ENCODE peak calls at places on chromosomes 1 and 21, in ten cellular contexts. One of them, this sample, is unnamed.

GRCh38 chr21:33206771-33207290 is 22.9 kb upstream of the IFNAR2 start:
- ATAC-seq in T-cell: no peak
- ATAC-seq in activated T-cell treated with anti-CD3 and anti-CD28 coated beads, Interleukin-2, amount 50 U/mL, for 4 hours: no peak
- ATAC-seq in foreskin keratinocyte: no peak
- ATAC-seq in activated T-helper 17 cell treated with anti-CD3 and anti-CD28 coated beads, Interleukin-2, amount 50 U/mL, for 72 hours: no peak
- ATAC-seq in SK-N-SH treated with all-trans-retinoic acid at 6 μM for 48 hours: no peak
- ATAC-seq in upper lobe of right lung: peak; percentile 50
- ATAC-seq in activated CD8-positive, alpha-beta memory T cell treated with anti-CD3 and anti-CD28 coated beads, Interleukin-2, amount 10 ng/mL, durations not matched to agents 7 days and 5 days: no peak
- ATAC-seq in psoas muscle: no peak
- ATAC-seq in pancreas: no peak
- ATAC-seq in this sample: no peak

GRCh38 chr1:224160171-224160682 is 22.8 kb upstream of the DEGS1 start:
- ATAC-seq in T-cell: no peak
- ATAC-seq in activated T-cell treated with anti-CD3 and anti-CD28 coated beads, Interleukin-2, amount 50 U/mL, for 4 hours: no peak
- ATAC-seq in foreskin keratinocyte: no peak
- ATAC-seq in activated T-helper 17 cell treated with anti-CD3 and anti-CD28 coated beads, Interleukin-2, amount 50 U/mL, for 72 hours: no peak
- ATAC-seq in SK-N-SH treated with all-trans-retinoic acid at 6 μM for 48 hours: no peak
- ATAC-seq in upper lobe of right lung: no peak
- ATAC-seq in activated CD8-positive, alpha-beta memory T cell treated with anti-CD3 and anti-CD28 coated beads, Interleukin-2, amount 10 ng/mL, durations not matched to agents 7 days and 5 days: no peak
- ATAC-seq in psoas muscle: no peak
- ATAC-seq in pancreas: no peak
- ATAC-seq in this sample: no peak

GRCh38 chr1:91498035-91498434 is 2.6 kb upstream of the CDC7 start:
- ATAC-seq in T-cell: no peak
- ATAC-seq in activated T-cell treated with anti-CD3 and anti-CD28 coated beads, Interleukin-2, amount 50 U/mL, for 4 hours: no peak
- ATAC-seq in foreskin keratinocyte: no peak
- ATAC-seq in activated T-helper 17 cell treated with anti-CD3 and anti-CD28 coated beads, Interleukin-2, amount 50 U/mL, for 72 hours: no peak
- ATAC-seq in SK-N-SH treated with all-trans-retinoic acid at 6 μM for 48 hours: no peak
- ATAC-seq in upper lobe of right lung: no peak
- ATAC-seq in activated CD8-positive, alpha-beta memory T cell treated with anti-CD3 and anti-CD28 coated beads, Interleukin-2, amount 10 ng/mL, durations not matched to agents 7 days and 5 days: no peak
- ATAC-seq in psoas muscle: no peak
- ATAC-seq in pancreas: no peak
- ATAC-seq in this sample: no peak

GRCh38 chr1:205004296-205004813 is 38.7 kb upstream of the CNTN2 start:
- ATAC-seq in T-cell: no peak
- ATAC-seq in activated T-cell treated with anti-CD3 and anti-CD28 coated beads, Interleukin-2, amount 50 U/mL, for 4 hours: no peak
- ATAC-seq in foreskin keratinocyte: no peak
- ATAC-seq in activated T-helper 17 cell treated with anti-CD3 and anti-CD28 coated beads, Interleukin-2, amount 50 U/mL, for 72 hours: no peak
- ATAC-seq in SK-N-SH treated with all-trans-retinoic acid at 6 μM for 48 hours: no peak
- ATAC-seq in upper lobe of right lung: no peak
- ATAC-seq in activated CD8-positive, alpha-beta memory T cell treated with anti-CD3 and anti-CD28 coated beads, Interleukin-2, amount 10 ng/mL, durations not matched to agents 7 days and 5 days: no peak
- ATAC-seq in psoas muscle: no peak
- ATAC-seq in pancreas: peak; percentile 37
- ATAC-seq in this sample: no peak

GRCh38 chr1:157626099-157626498 is 28.2 kb upstream of the FCRL4 start:
- ATAC-seq in T-cell: no peak
- ATAC-seq in activated T-cell treated with anti-CD3 and anti-CD28 coated beads, Interleukin-2, amount 50 U/mL, for 4 hours: peak; percentile 38
- ATAC-seq in foreskin keratinocyte: no peak
- ATAC-seq in activated T-helper 17 cell treated with anti-CD3 and anti-CD28 coated beads, Interleukin-2, amount 50 U/mL, for 72 hours: no peak
- ATAC-seq in SK-N-SH treated with all-trans-retinoic acid at 6 μM for 48 hours: peak; percentile 49
- ATAC-seq in upper lobe of right lung: peak; percentile 27
- ATAC-seq in activated CD8-positive, alpha-beta memory T cell treated with anti-CD3 and anti-CD28 coated beads, Interleukin-2, amount 10 ng/mL, durations not matched to agents 7 days and 5 days: peak; percentile 42
- ATAC-seq in psoas muscle: no peak
- ATAC-seq in pancreas: no peak
- ATAC-seq in this sample: no peak

GRCh38 chr1:237279629-237280028 is 237.6 kb downstream of the RYR2 start:
- ATAC-seq in T-cell: no peak
- ATAC-seq in activated T-cell treated with anti-CD3 and anti-CD28 coated beads, Interleukin-2, amount 50 U/mL, for 4 hours: no peak
- ATAC-seq in foreskin keratinocyte: no peak
- ATAC-seq in activated T-helper 17 cell treated with anti-CD3 and anti-CD28 coated beads, Interleukin-2, amount 50 U/mL, for 72 hours: no peak
- ATAC-seq in SK-N-SH treated with all-trans-retinoic acid at 6 μM for 48 hours: no peak
- ATAC-seq in upper lobe of right lung: no peak
- ATAC-seq in activated CD8-positive, alpha-beta memory T cell treated with anti-CD3 and anti-CD28 coated beads, Interleukin-2, amount 10 ng/mL, durations not matched to agents 7 days and 5 days: no peak
- ATAC-seq in psoas muscle: no peak
- ATAC-seq in pancreas: no peak
- ATAC-seq in this sample: no peak

GRCh38 chr1:75711846-75712245 is 12.7 kb upstream of the ACADM start:
- ATAC-seq in T-cell: no peak
- ATAC-seq in activated T-cell treated with anti-CD3 and anti-CD28 coated beads, Interleukin-2, amount 50 U/mL, for 4 hours: no peak
- ATAC-seq in foreskin keratinocyte: no peak
- ATAC-seq in activated T-helper 17 cell treated with anti-CD3 and anti-CD28 coated beads, Interleukin-2, amount 50 U/mL, for 72 hours: no peak
- ATAC-seq in SK-N-SH treated with all-trans-retinoic acid at 6 μM for 48 hours: no peak
- ATAC-seq in upper lobe of right lung: no peak
- ATAC-seq in activated CD8-positive, alpha-beta memory T cell treated with anti-CD3 and anti-CD28 coated beads, Interleukin-2, amount 10 ng/mL, durations not matched to agents 7 days and 5 days: no peak
- ATAC-seq in psoas muscle: no peak
- ATAC-seq in pancreas: no peak
- ATAC-seq in this sample: no peak

GRCh38 chr1:88035578-88035977 is 648.5 kb upstream of the PKN2 start:
- ATAC-seq in T-cell: no peak
- ATAC-seq in activated T-cell treated with anti-CD3 and anti-CD28 coated beads, Interleukin-2, amount 50 U/mL, for 4 hours: no peak
- ATAC-seq in foreskin keratinocyte: peak; percentile 56
- ATAC-seq in activated T-helper 17 cell treated with anti-CD3 and anti-CD28 coated beads, Interleukin-2, amount 50 U/mL, for 72 hours: no peak
- ATAC-seq in SK-N-SH treated with all-trans-retinoic acid at 6 μM for 48 hours: no peak
- ATAC-seq in upper lobe of right lung: no peak
- ATAC-seq in activated CD8-positive, alpha-beta memory T cell treated with anti-CD3 and anti-CD28 coated beads, Interleukin-2, amount 10 ng/mL, durations not matched to agents 7 days and 5 days: no peak
- ATAC-seq in psoas muscle: no peak
- ATAC-seq in pancreas: no peak
- ATAC-seq in this sample: peak; percentile 25

GRCh38 chr1:15106608-15107007 is 46.9 kb upstream of the TMEM51 start:
- ATAC-seq in T-cell: no peak
- ATAC-seq in activated T-cell treated with anti-CD3 and anti-CD28 coated beads, Interleukin-2, amount 50 U/mL, for 4 hours: no peak
- ATAC-seq in foreskin keratinocyte: no peak
- ATAC-seq in activated T-helper 17 cell treated with anti-CD3 and anti-CD28 coated beads, Interleukin-2, amount 50 U/mL, for 72 hours: no peak
- ATAC-seq in SK-N-SH treated with all-trans-retinoic acid at 6 μM for 48 hours: no peak
- ATAC-seq in upper lobe of right lung: peak; percentile 49
- ATAC-seq in activated CD8-positive, alpha-beta memory T cell treated with anti-CD3 and anti-CD28 coated beads, Interleukin-2, amount 10 ng/mL, durations not matched to agents 7 days and 5 days: no peak
- ATAC-seq in psoas muscle: no peak
- ATAC-seq in pancreas: peak; percentile 38
- ATAC-seq in this sample: no peak

GRCh38 chr1:173360478-173361063 is 116.6 kb upstream of the PRDX6 start:
- ATAC-seq in T-cell: no peak
- ATAC-seq in activated T-cell treated with anti-CD3 and anti-CD28 coated beads, Interleukin-2, amount 50 U/mL, for 4 hours: no peak
- ATAC-seq in foreskin keratinocyte: no peak
- ATAC-seq in activated T-helper 17 cell treated with anti-CD3 and anti-CD28 coated beads, Interleukin-2, amount 50 U/mL, for 72 hours: no peak
- ATAC-seq in SK-N-SH treated with all-trans-retinoic acid at 6 μM for 48 hours: no peak
- ATAC-seq in upper lobe of right lung: no peak
- ATAC-seq in activated CD8-positive, alpha-beta memory T cell treated with anti-CD3 and anti-CD28 coated beads, Interleukin-2, amount 10 ng/mL, durations not matched to agents 7 days and 5 days: no peak
- ATAC-seq in psoas muscle: no peak
- ATAC-seq in pancreas: no peak
- ATAC-seq in this sample: no peak

GRCh38 chr1:121558514-121558913 is 373.7 kb downstream of the SRGAP2C start:
- ATAC-seq in T-cell: no peak
- ATAC-seq in activated T-cell treated with anti-CD3 and anti-CD28 coated beads, Interleukin-2, amount 50 U/mL, for 4 hours: no peak
- ATAC-seq in foreskin keratinocyte: peak; percentile 97
- ATAC-seq in activated T-helper 17 cell treated with anti-CD3 and anti-CD28 coated beads, Interleukin-2, amount 50 U/mL, for 72 hours: no peak
- ATAC-seq in SK-N-SH treated with all-trans-retinoic acid at 6 μM for 48 hours: no peak
- ATAC-seq in upper lobe of right lung: no peak
- ATAC-seq in activated CD8-positive, alpha-beta memory T cell treated with anti-CD3 and anti-CD28 coated beads, Interleukin-2, amount 10 ng/mL, durations not matched to agents 7 days and 5 days: no peak
- ATAC-seq in psoas muscle: no peak
- ATAC-seq in pancreas: no peak
- ATAC-seq in this sample: peak; percentile 63

GRCh38 chr1:33228935-33229487 is 27.3 kb upstream of the ZNF362 start:
- ATAC-seq in T-cell: no peak
- ATAC-seq in activated T-cell treated with anti-CD3 and anti-CD28 coated beads, Interleukin-2, amount 50 U/mL, for 4 hours: no peak
- ATAC-seq in foreskin keratinocyte: no peak
- ATAC-seq in activated T-helper 17 cell treated with anti-CD3 and anti-CD28 coated beads, Interleukin-2, amount 50 U/mL, for 72 hours: no peak
- ATAC-seq in SK-N-SH treated with all-trans-retinoic acid at 6 μM for 48 hours: peak; percentile 88
- ATAC-seq in upper lobe of right lung: peak; percentile 46
- ATAC-seq in activated CD8-positive, alpha-beta memory T cell treated with anti-CD3 and anti-CD28 coated beads, Interleukin-2, amount 10 ng/mL, durations not matched to agents 7 days and 5 days: no peak
- ATAC-seq in psoas muscle: peak; percentile 69
- ATAC-seq in pancreas: peak; percentile 51
- ATAC-seq in this sample: peak; percentile 50

GRCh38 chr1:26032636-26033357 is 11.2 kb downstream of the EXTL1 start:
- ATAC-seq in T-cell: no peak
- ATAC-seq in activated T-cell treated with anti-CD3 and anti-CD28 coated beads, Interleukin-2, amount 50 U/mL, for 4 hours: no peak
- ATAC-seq in foreskin keratinocyte: no peak
- ATAC-seq in activated T-helper 17 cell treated with anti-CD3 and anti-CD28 coated beads, Interleukin-2, amount 50 U/mL, for 72 hours: no peak
- ATAC-seq in SK-N-SH treated with all-trans-retinoic acid at 6 μM for 48 hours: no peak
- ATAC-seq in upper lobe of right lung: no peak
- ATAC-seq in activated CD8-positive, alpha-beta memory T cell treated with anti-CD3 and anti-CD28 coated beads, Interleukin-2, amount 10 ng/mL, durations not matched to agents 7 days and 5 days: no peak
- ATAC-seq in psoas muscle: no peak
- ATAC-seq in pancreas: no peak
- ATAC-seq in this sample: no peak

GRCh38 chr21:44892095-44892494 is 18.6 kb upstream of the PTTG1IP start:
- ATAC-seq in T-cell: no peak
- ATAC-seq in activated T-cell treated with anti-CD3 and anti-CD28 coated beads, Interleukin-2, amount 50 U/mL, for 4 hours: no peak
- ATAC-seq in foreskin keratinocyte: no peak
- ATAC-seq in activated T-helper 17 cell treated with anti-CD3 and anti-CD28 coated beads, Interleukin-2, amount 50 U/mL, for 72 hours: no peak
- ATAC-seq in SK-N-SH treated with all-trans-retinoic acid at 6 μM for 48 hours: no peak
- ATAC-seq in upper lobe of right lung: no peak
- ATAC-seq in activated CD8-positive, alpha-beta memory T cell treated with anti-CD3 and anti-CD28 coated beads, Interleukin-2, amount 10 ng/mL, durations not matched to agents 7 days and 5 days: no peak
- ATAC-seq in psoas muscle: no peak
- ATAC-seq in pancreas: no peak
- ATAC-seq in this sample: no peak

GRCh38 chr1:149888160-149888998 is 11.0 kb upstream of the BOLA1 start:
- ATAC-seq in T-cell: peak; percentile 10
- ATAC-seq in activated T-cell treated with anti-CD3 and anti-CD28 coated beads, Interleukin-2, amount 50 U/mL, for 4 hours: peak; percentile 8
- ATAC-seq in foreskin keratinocyte: peak; percentile 31
- ATAC-seq in activated T-helper 17 cell treated with anti-CD3 and anti-CD28 coated beads, Interleukin-2, amount 50 U/mL, for 72 hours: peak; percentile 45
- ATAC-seq in SK-N-SH treated with all-trans-retinoic acid at 6 μM for 48 hours: peak; percentile 12
- ATAC-seq in upper lobe of right lung: peak; percentile 59
- ATAC-seq in activated CD8-positive, alpha-beta memory T cell treated with anti-CD3 and anti-CD28 coated beads, Interleukin-2, amount 10 ng/mL, durations not matched to agents 7 days and 5 days: peak; percentile 17
- ATAC-seq in psoas muscle: peak; percentile 53
- ATAC-seq in pancreas: peak; percentile 46
- ATAC-seq in this sample: peak; percentile 56

GRCh38 chr1:94958081-94958480 is 31.2 kb upstream of the CNN3 start:
- ATAC-seq in T-cell: no peak
- ATAC-seq in activated T-cell treated with anti-CD3 and anti-CD28 coated beads, Interleukin-2, amount 50 U/mL, for 4 hours: no peak
- ATAC-seq in foreskin keratinocyte: no peak
- ATAC-seq in activated T-helper 17 cell treated with anti-CD3 and anti-CD28 coated beads, Interleukin-2, amount 50 U/mL, for 72 hours: no peak
- ATAC-seq in SK-N-SH treated with all-trans-retinoic acid at 6 μM for 48 hours: no peak
- ATAC-seq in upper lobe of right lung: no peak
- ATAC-seq in activated CD8-positive, alpha-beta memory T cell treated with anti-CD3 and anti-CD28 coated beads, Interleukin-2, amount 10 ng/mL, durations not matched to agents 7 days and 5 days: no peak
- ATAC-seq in psoas muscle: no peak
- ATAC-seq in pancreas: no peak
- ATAC-seq in this sample: no peak

GRCh38 chr1:195195423-195196057 is 1412.7 kb downstream of the KCNT2 start:
- ATAC-seq in T-cell: peak; percentile 63
- ATAC-seq in activated T-cell treated with anti-CD3 and anti-CD28 coated beads, Interleukin-2, amount 50 U/mL, for 4 hours: peak; percentile 91
- ATAC-seq in foreskin keratinocyte: no peak
- ATAC-seq in activated T-helper 17 cell treated with anti-CD3 and anti-CD28 coated beads, Interleukin-2, amount 50 U/mL, for 72 hours: peak; percentile 94
- ATAC-seq in SK-N-SH treated with all-trans-retinoic acid at 6 μM for 48 hours: peak; percentile 78
- ATAC-seq in upper lobe of right lung: no peak
- ATAC-seq in activated CD8-positive, alpha-beta memory T cell treated with anti-CD3 and anti-CD28 coated beads, Interleukin-2, amount 10 ng/mL, durations not matched to agents 7 days and 5 days: peak; percentile 94
- ATAC-seq in psoas muscle: no peak
- ATAC-seq in pancreas: no peak
- ATAC-seq in this sample: no peak

GRCh38 chr1:173433927-173434326 is 43.2 kb upstream of the PRDX6 start:
- ATAC-seq in T-cell: no peak
- ATAC-seq in activated T-cell treated with anti-CD3 and anti-CD28 coated beads, Interleukin-2, amount 50 U/mL, for 4 hours: no peak
- ATAC-seq in foreskin keratinocyte: no peak
- ATAC-seq in activated T-helper 17 cell treated with anti-CD3 and anti-CD28 coated beads, Interleukin-2, amount 50 U/mL, for 72 hours: no peak
- ATAC-seq in SK-N-SH treated with all-trans-retinoic acid at 6 μM for 48 hours: no peak
- ATAC-seq in upper lobe of right lung: no peak
- ATAC-seq in activated CD8-positive, alpha-beta memory T cell treated with anti-CD3 and anti-CD28 coated beads, Interleukin-2, amount 10 ng/mL, durations not matched to agents 7 days and 5 days: no peak
- ATAC-seq in psoas muscle: no peak
- ATAC-seq in pancreas: no peak
- ATAC-seq in this sample: no peak

GRCh38 chr1:207401578-207401977 is 52.5 kb upstream of the CR2 start:
- ATAC-seq in T-cell: no peak
- ATAC-seq in activated T-cell treated with anti-CD3 and anti-CD28 coated beads, Interleukin-2, amount 50 U/mL, for 4 hours: no peak
- ATAC-seq in foreskin keratinocyte: no peak
- ATAC-seq in activated T-helper 17 cell treated with anti-CD3 and anti-CD28 coated beads, Interleukin-2, amount 50 U/mL, for 72 hours: no peak
- ATAC-seq in SK-N-SH treated with all-trans-retinoic acid at 6 μM for 48 hours: no peak
- ATAC-seq in upper lobe of right lung: no peak
- ATAC-seq in activated CD8-positive, alpha-beta memory T cell treated with anti-CD3 and anti-CD28 coated beads, Interleukin-2, amount 10 ng/mL, durations not matched to agents 7 days and 5 days: no peak
- ATAC-seq in psoas muscle: no peak
- ATAC-seq in pancreas: no peak
- ATAC-seq in this sample: no peak

GRCh38 chr1:193537266-193538003 is 351.0 kb upstream of the B3GALT2 start:
- ATAC-seq in T-cell: peak; percentile 73
- ATAC-seq in activated T-cell treated with anti-CD3 and anti-CD28 coated beads, Interleukin-2, amount 50 U/mL, for 4 hours: peak; percentile 91
- ATAC-seq in foreskin keratinocyte: peak; percentile 52
- ATAC-seq in activated T-helper 17 cell treated with anti-CD3 and anti-CD28 coated beads, Interleukin-2, amount 50 U/mL, for 72 hours: peak; percentile 73
- ATAC-seq in SK-N-SH treated with all-trans-retinoic acid at 6 μM for 48 hours: peak; percentile 55
- ATAC-seq in upper lobe of right lung: peak; percentile 31
- ATAC-seq in activated CD8-positive, alpha-beta memory T cell treated with anti-CD3 and anti-CD28 coated beads, Interleukin-2, amount 10 ng/mL, durations not matched to agents 7 days and 5 days: peak; percentile 70
- ATAC-seq in psoas muscle: no peak
- ATAC-seq in pancreas: no peak
- ATAC-seq in this sample: peak; percentile 59

GRCh38 chr1:166988976-166989515 is at the start of gene MAEL:
- ATAC-seq in T-cell: no peak
- ATAC-seq in activated T-cell treated with anti-CD3 and anti-CD28 coated beads, Interleukin-2, amount 50 U/mL, for 4 hours: no peak
- ATAC-seq in foreskin keratinocyte: no peak
- ATAC-seq in activated T-helper 17 cell treated with anti-CD3 and anti-CD28 coated beads, Interleukin-2, amount 50 U/mL, for 72 hours: no peak
- ATAC-seq in SK-N-SH treated with all-trans-retinoic acid at 6 μM for 48 hours: no peak
- ATAC-seq in upper lobe of right lung: no peak
- ATAC-seq in activated CD8-positive, alpha-beta memory T cell treated with anti-CD3 and anti-CD28 coated beads, Interleukin-2, amount 10 ng/mL, durations not matched to agents 7 days and 5 days: no peak
- ATAC-seq in psoas muscle: no peak
- ATAC-seq in pancreas: no peak
- ATAC-seq in this sample: no peak

GRCh38 chr1:43473463-43473862 is 19.7 kb upstream of the HYI start:
- ATAC-seq in T-cell: no peak
- ATAC-seq in activated T-cell treated with anti-CD3 and anti-CD28 coated beads, Interleukin-2, amount 50 U/mL, for 4 hours: no peak
- ATAC-seq in foreskin keratinocyte: no peak
- ATAC-seq in activated T-helper 17 cell treated with anti-CD3 and anti-CD28 coated beads, Interleukin-2, amount 50 U/mL, for 72 hours: peak; percentile 75
- ATAC-seq in SK-N-SH treated with all-trans-retinoic acid at 6 μM for 48 hours: no peak
- ATAC-seq in upper lobe of right lung: no peak
- ATAC-seq in activated CD8-positive, alpha-beta memory T cell treated with anti-CD3 and anti-CD28 coated beads, Interleukin-2, amount 10 ng/mL, durations not matched to agents 7 days and 5 days: peak; percentile 67
- ATAC-seq in psoas muscle: no peak
- ATAC-seq in pancreas: no peak
- ATAC-seq in this sample: no peak

GRCh38 chr21:40208206-40208950 is 341.1 kb downstream of the PCP4 start:
- ATAC-seq in T-cell: no peak
- ATAC-seq in activated T-cell treated with anti-CD3 and anti-CD28 coated beads, Interleukin-2, amount 50 U/mL, for 4 hours: no peak
- ATAC-seq in foreskin keratinocyte: no peak
- ATAC-seq in activated T-helper 17 cell treated with anti-CD3 and anti-CD28 coated beads, Interleukin-2, amount 50 U/mL, for 72 hours: no peak
- ATAC-seq in SK-N-SH treated with all-trans-retinoic acid at 6 μM for 48 hours: no peak
- ATAC-seq in upper lobe of right lung: no peak
- ATAC-seq in activated CD8-positive, alpha-beta memory T cell treated with anti-CD3 and anti-CD28 coated beads, Interleukin-2, amount 10 ng/mL, durations not matched to agents 7 days and 5 days: no peak
- ATAC-seq in psoas muscle: no peak
- ATAC-seq in pancreas: no peak
- ATAC-seq in this sample: no peak

GRCh38 chr21:42818328-42818749 is 61.0 kb downstream of the WDR4 start:
- ATAC-seq in T-cell: peak; percentile 69
- ATAC-seq in activated T-cell treated with anti-CD3 and anti-CD28 coated beads, Interleukin-2, amount 50 U/mL, for 4 hours: peak; percentile 87
- ATAC-seq in foreskin keratinocyte: peak; percentile 65
- ATAC-seq in activated T-helper 17 cell treated with anti-CD3 and anti-CD28 coated beads, Interleukin-2, amount 50 U/mL, for 72 hours: peak; percentile 72
- ATAC-seq in SK-N-SH treated with all-trans-retinoic acid at 6 μM for 48 hours: peak; percentile 55
- ATAC-seq in upper lobe of right lung: peak; percentile 94
- ATAC-seq in activated CD8-positive, alpha-beta memory T cell treated with anti-CD3 and anti-CD28 coated beads, Interleukin-2, amount 10 ng/mL, durations not matched to agents 7 days and 5 days: peak; percentile 68
- ATAC-seq in psoas muscle: peak; percentile 63
- ATAC-seq in pancreas: peak; percentile 83
- ATAC-seq in this sample: peak; percentile 87

GRCh38 chr1:115672224-115673009 is 30.6 kb downstream of the VANGL1 start:
- ATAC-seq in T-cell: no peak
- ATAC-seq in activated T-cell treated with anti-CD3 and anti-CD28 coated beads, Interleukin-2, amount 50 U/mL, for 4 hours: no peak
- ATAC-seq in foreskin keratinocyte: no peak
- ATAC-seq in activated T-helper 17 cell treated with anti-CD3 and anti-CD28 coated beads, Interleukin-2, amount 50 U/mL, for 72 hours: no peak
- ATAC-seq in SK-N-SH treated with all-trans-retinoic acid at 6 μM for 48 hours: no peak
- ATAC-seq in upper lobe of right lung: no peak
- ATAC-seq in activated CD8-positive, alpha-beta memory T cell treated with anti-CD3 and anti-CD28 coated beads, Interleukin-2, amount 10 ng/mL, durations not matched to agents 7 days and 5 days: no peak
- ATAC-seq in psoas muscle: no peak
- ATAC-seq in pancreas: peak; percentile 66
- ATAC-seq in this sample: no peak

GRCh38 chr1:26138974-26139558 is 19.8 kb upstream of the FAM110D start:
- ATAC-seq in T-cell: peak; percentile 27
- ATAC-seq in activated T-cell treated with anti-CD3 and anti-CD28 coated beads, Interleukin-2, amount 50 U/mL, for 4 hours: no peak
- ATAC-seq in foreskin keratinocyte: no peak
- ATAC-seq in activated T-helper 17 cell treated with anti-CD3 and anti-CD28 coated beads, Interleukin-2, amount 50 U/mL, for 72 hours: no peak
- ATAC-seq in SK-N-SH treated with all-trans-retinoic acid at 6 μM for 48 hours: no peak
- ATAC-seq in upper lobe of right lung: peak; percentile 43
- ATAC-seq in activated CD8-positive, alpha-beta memory T cell treated with anti-CD3 and anti-CD28 coated beads, Interleukin-2, amount 10 ng/mL, durations not matched to agents 7 days and 5 days: peak; percentile 45
- ATAC-seq in psoas muscle: no peak
- ATAC-seq in pancreas: no peak
- ATAC-seq in this sample: no peak

GRCh38 chr1:174659823-174660222 is 212.1 kb downstream of the GPR52 start:
- ATAC-seq in T-cell: no peak
- ATAC-seq in activated T-cell treated with anti-CD3 and anti-CD28 coated beads, Interleukin-2, amount 50 U/mL, for 4 hours: no peak
- ATAC-seq in foreskin keratinocyte: peak; percentile 99
- ATAC-seq in activated T-helper 17 cell treated with anti-CD3 and anti-CD28 coated beads, Interleukin-2, amount 50 U/mL, for 72 hours: no peak
- ATAC-seq in SK-N-SH treated with all-trans-retinoic acid at 6 μM for 48 hours: peak; percentile 75
- ATAC-seq in upper lobe of right lung: no peak
- ATAC-seq in activated CD8-positive, alpha-beta memory T cell treated with anti-CD3 and anti-CD28 coated beads, Interleukin-2, amount 10 ng/mL, durations not matched to agents 7 days and 5 days: no peak
- ATAC-seq in psoas muscle: no peak
- ATAC-seq in pancreas: no peak
- ATAC-seq in this sample: peak; percentile 98

GRCh38 chr1:202214089-202214843 is 20.7 kb downstream of the LGR6 start:
- ATAC-seq in T-cell: no peak
- ATAC-seq in activated T-cell treated with anti-CD3 and anti-CD28 coated beads, Interleukin-2, amount 50 U/mL, for 4 hours: no peak
- ATAC-seq in foreskin keratinocyte: peak; percentile 15
- ATAC-seq in activated T-helper 17 cell treated with anti-CD3 and anti-CD28 coated beads, Interleukin-2, amount 50 U/mL, for 72 hours: no peak
- ATAC-seq in SK-N-SH treated with all-trans-retinoic acid at 6 μM for 48 hours: no peak
- ATAC-seq in upper lobe of right lung: peak; percentile 47
- ATAC-seq in activated CD8-positive, alpha-beta memory T cell treated with anti-CD3 and anti-CD28 coated beads, Interleukin-2, amount 10 ng/mL, durations not matched to agents 7 days and 5 days: peak; percentile 16
- ATAC-seq in psoas muscle: no peak
- ATAC-seq in pancreas: peak; percentile 60
- ATAC-seq in this sample: peak; percentile 53

This sample was measured in esophagus mucosa.